ENCODE peak calls at places on chromosomes 5 and 9, in eight cellular contexts. One of them, this sample, is unnamed.

GRCh38 chr5:31390256-31390655 is 141.6 kb downstream of the DROSHA start:
- DNase-seq in GM12878: no peak
- DNase-seq in breast epithelium: no peak
- DNase-seq in sigmoid colon: no peak
- DNase-seq in adrenal gland: no peak
- DNase-seq in stomach: no peak
- DNase-seq in ovary: no peak
- DNase-seq in IMR-90: no peak
- DNase-seq in this sample: no peak

GRCh38 chr5:74336286-74336685 is 304.2 kb downstream of the ENC1 start:
- DNase-seq in adrenal gland: no peak
- DNase-seq in ovary: no peak
- DNase-seq in sigmoid colon: no peak
- DNase-seq in stomach: no peak
- DNase-seq in breast epithelium: no peak
- DNase-seq in IMR-90: no peak
- DNase-seq in GM12878: no peak
- DNase-seq in this sample: no peak

GRCh38 chr5:103800728-103801127 is 238.1 kb upstream of the NUDT12 start:
- DNase-seq in breast epithelium: no peak
- DNase-seq in adrenal gland: no peak
- DNase-seq in IMR-90: peak; percentile 0
- DNase-seq in ovary: no peak
- DNase-seq in GM12878: no peak
- DNase-seq in sigmoid colon: no peak
- DNase-seq in stomach: no peak
- DNase-seq in this sample: no peak

GRCh38 chr9:130174920-130175321 is 2.7 kb downstream of the NCS1 start:
- DNase-seq in ovary: peak; percentile 56
- DNase-seq in sigmoid colon: peak; percentile 95
- DNase-seq in breast epithelium: no peak
- DNase-seq in adrenal gland: peak; percentile 65
- DNase-seq in stomach: no peak
- DNase-seq in IMR-90: no peak
- DNase-seq in GM12878: no peak
- DNase-seq in this sample: no peak

GRCh38 chr9:137266589-137267453 is 10.7 kb upstream of the TOR4A start:
- DNase-seq in sigmoid colon: no peak
- DNase-seq in stomach: no peak
- DNase-seq in GM12878: no peak
- DNase-seq in adrenal gland: no peak
- DNase-seq in breast epithelium: no peak
- DNase-seq in IMR-90: no peak
- DNase-seq in ovary: no peak
- DNase-seq in this sample: peak; percentile 45

GRCh38 chr9:133460405-133461175 is 812 bp downstream of the CACFD1 start:
- DNase-seq in adrenal gland: peak; percentile 75
- DNase-seq in GM12878: no peak
- DNase-seq in sigmoid colon: peak; percentile 86
- DNase-seq in IMR-90: no peak
- DNase-seq in stomach: peak; percentile 93
- DNase-seq in ovary: peak; percentile 76
- DNase-seq in breast epithelium: peak; percentile 75
- DNase-seq in this sample: peak; percentile 95

GRCh38 chr9:89523948-89524347 is 26.0 kb upstream of the SEMA4D start:
- DNase-seq in stomach: no peak
- DNase-seq in sigmoid colon: no peak
- DNase-seq in adrenal gland: no peak
- DNase-seq in IMR-90: no peak
- DNase-seq in breast epithelium: no peak
- DNase-seq in GM12878: no peak
- DNase-seq in ovary: no peak
- DNase-seq in this sample: no peak

GRCh38 chr5:102971693-102972293 is 148.1 kb downstream of the GIN1 start:
- DNase-seq in breast epithelium: no peak
- DNase-seq in ovary: no peak
- DNase-seq in IMR-90: peak; percentile 70
- DNase-seq in GM12878: no peak
- DNase-seq in stomach: no peak
- DNase-seq in adrenal gland: no peak
- DNase-seq in sigmoid colon: no peak
- DNase-seq in this sample: no peak

GRCh38 chr5:142096382-142096781 is 12.2 kb upstream of the NDFIP1 start:
- DNase-seq in ovary: no peak
- DNase-seq in GM12878: no peak
- DNase-seq in sigmoid colon: no peak
- DNase-seq in IMR-90: peak; percentile 33
- DNase-seq in adrenal gland: no peak
- DNase-seq in stomach: no peak
- DNase-seq in breast epithelium: no peak
- DNase-seq in this sample: no peak

GRCh38 chr9:115182264-115182663 is 64.3 kb upstream of the TNC start:
- DNase-seq in breast epithelium: no peak
- DNase-seq in ovary: no peak
- DNase-seq in GM12878: no peak
- DNase-seq in stomach: no peak
- DNase-seq in IMR-90: no peak
- DNase-seq in adrenal gland: no peak
- DNase-seq in sigmoid colon: no peak
- DNase-seq in this sample: no peak

GRCh38 chr5:149060325-149060724 is 2.5 kb downstream of the SH3TC2 start:
- DNase-seq in IMR-90: peak; percentile 79
- DNase-seq in stomach: peak; percentile 29
- DNase-seq in adrenal gland: peak; percentile 40
- DNase-seq in sigmoid colon: no peak
- DNase-seq in ovary: no peak
- DNase-seq in breast epithelium: no peak
- DNase-seq in GM12878: no peak
- DNase-seq in this sample: peak; percentile 69

DNA sequence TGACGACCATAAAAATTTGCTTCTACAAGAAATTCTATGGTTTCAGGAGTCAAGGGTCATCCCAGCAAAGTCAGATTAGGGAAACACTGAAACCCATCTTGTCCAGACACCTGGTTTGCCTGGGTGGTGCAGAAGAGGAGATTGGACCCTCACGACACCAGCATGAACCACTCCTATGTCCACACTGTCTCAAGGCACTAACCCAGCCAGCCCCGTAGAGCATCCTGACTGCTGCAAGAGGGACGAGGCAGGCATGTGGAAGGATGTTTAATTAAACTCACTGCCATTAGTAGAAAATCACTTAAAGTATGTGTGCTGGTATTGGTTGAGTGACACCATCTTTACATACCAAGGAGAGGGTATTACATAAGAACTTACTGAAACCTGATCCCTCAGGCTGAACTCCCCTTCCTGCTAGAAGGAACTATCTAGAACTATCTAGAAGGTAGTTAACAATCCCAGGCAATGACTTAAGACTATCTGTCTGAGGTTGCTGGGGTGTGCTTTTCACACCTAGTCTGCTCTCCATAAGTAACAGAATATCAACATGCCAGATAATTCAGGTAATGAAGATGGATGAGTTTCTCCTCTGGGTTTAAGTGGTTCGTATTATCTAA is 93.6 kb downstream of the SEMA6A start:
- DNase-seq in adrenal gland: no peak
- DNase-seq in GM12878: no peak
- DNase-seq in ovary: no peak
- DNase-seq in breast epithelium: no peak
- DNase-seq in IMR-90: no peak
- DNase-seq in sigmoid colon: no peak
- DNase-seq in stomach: no peak
- DNase-seq in this sample: no peak
- TF ChIP-seq POLR2A in adrenal gland: no peak
- TF ChIP-seq POLR2A in GM12878: no peak
- TF ChIP-seq POLR2A in ovary: no peak
- TF ChIP-seq POLR2A in breast epithelium: no peak
- TF ChIP-seq POLR2A in IMR-90: no peak
- TF ChIP-seq POLR2A in sigmoid colon: no peak
- TF ChIP-seq POLR2A in stomach: no peak
- TF ChIP-seq POLR2A in this sample: no peak

DNA sequence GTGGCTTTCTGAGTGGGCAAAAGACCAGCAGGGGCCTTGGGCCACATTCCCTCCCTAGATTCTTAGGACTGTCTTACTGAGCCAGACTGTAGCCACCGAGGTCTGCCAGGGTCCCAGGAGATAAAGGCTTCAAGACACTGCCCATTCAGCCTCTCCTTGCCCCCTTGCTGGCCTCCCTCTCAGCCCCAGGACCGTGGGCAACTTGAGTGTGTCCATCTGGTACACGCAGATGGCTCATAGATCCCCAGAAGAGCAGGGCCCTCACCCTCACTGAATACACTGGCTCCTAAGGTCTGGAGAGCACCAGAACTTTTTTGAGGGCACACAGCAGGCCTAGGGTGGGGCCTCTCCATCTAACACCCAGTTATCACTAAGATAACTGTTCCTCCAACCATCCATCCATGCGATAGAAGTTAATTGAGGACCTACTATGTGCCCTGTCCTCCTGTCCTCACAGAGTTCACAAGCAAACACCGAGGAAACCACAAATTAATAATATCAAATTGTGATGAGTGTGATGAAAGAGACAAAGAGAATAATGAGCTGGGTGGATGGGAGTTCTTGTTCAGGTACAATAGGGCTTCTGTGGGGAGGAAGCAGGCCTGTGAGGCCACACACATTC is 4.9 kb upstream of the PDGFRB start:
- DNase-seq in IMR-90: no peak
- DNase-seq in stomach: no peak
- DNase-seq in breast epithelium: no peak
- DNase-seq in GM12878: no peak
- DNase-seq in adrenal gland: no peak
- DNase-seq in sigmoid colon: no peak
- DNase-seq in ovary: no peak
- DNase-seq in this sample: no peak
- H3K4me1 ChIP-seq in IMR-90: peaks cover 31% of the 10 kb centered on the region
- H3K4me1 ChIP-seq in stomach: peaks cover 35% of the 10 kb centered on the region
- H3K4me1 ChIP-seq in breast epithelium: no peaks in the 10 kb centered on the region
- H3K4me1 ChIP-seq in GM12878: peaks cover 10% of the 10 kb centered on the region
- H3K4me1 ChIP-seq in adrenal gland: peaks cover 9% of the 10 kb centered on the region
- H3K4me1 ChIP-seq in sigmoid colon: no peaks in the 10 kb centered on the region
- H3K4me1 ChIP-seq in ovary: peaks cover 37% of the 10 kb centered on the region
- H3K4me1 ChIP-seq in this sample: no peaks in the 10 kb centered on the region

GRCh38 chr5:79890871-79891249 is 100.2 kb downstream of the MTX3 start:
- DNase-seq in sigmoid colon: no peak
- DNase-seq in breast epithelium: no peak
- DNase-seq in stomach: no peak
- DNase-seq in ovary: no peak
- DNase-seq in IMR-90: no peak
- DNase-seq in GM12878: no peak
- DNase-seq in adrenal gland: no peak
- DNase-seq in this sample: no peak
- TF ChIP-seq CTCF in sigmoid colon: no peak
- TF ChIP-seq CTCF in breast epithelium: no peak
- TF ChIP-seq CTCF in stomach: no peak
- TF ChIP-seq CTCF in ovary: no peak
- TF ChIP-seq CTCF in IMR-90: no peak
- TF ChIP-seq CTCF in GM12878: no peak
- TF ChIP-seq CTCF in adrenal gland: no peak
- TF ChIP-seq CTCF in this sample: no peak

DNA sequence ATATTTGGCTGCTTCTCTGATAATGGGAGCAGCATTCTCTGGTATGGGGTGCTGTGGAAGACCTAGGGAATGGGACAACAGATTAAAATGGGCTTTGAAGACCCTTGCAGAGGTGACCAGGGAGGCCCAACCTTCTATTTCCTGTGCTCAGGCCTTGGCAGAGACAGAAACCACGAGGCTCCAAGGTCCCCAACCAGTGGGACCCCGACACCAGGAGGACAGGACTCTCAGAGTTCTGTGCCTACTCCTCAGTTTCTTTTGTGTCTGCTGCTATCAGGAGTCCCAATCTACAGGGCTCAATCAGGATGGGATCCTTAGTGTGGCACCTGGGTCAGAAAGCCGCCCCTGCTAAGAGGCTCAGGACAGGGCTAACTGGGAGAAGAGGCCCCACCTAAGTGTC is 29.4 kb downstream of the CSF2 start:
- DNase-seq in IMR-90: no peak
- DNase-seq in stomach: no peak
- DNase-seq in GM12878: no peak
- DNase-seq in ovary: no peak
- DNase-seq in sigmoid colon: no peak
- DNase-seq in breast epithelium: no peak
- DNase-seq in adrenal gland: no peak
- DNase-seq in this sample: no peak
- TF ChIP-seq POLR2A in IMR-90: no peak
- TF ChIP-seq POLR2A in stomach: no peak
- TF ChIP-seq POLR2A in GM12878: no peak
- TF ChIP-seq POLR2A in ovary: no peak
- TF ChIP-seq POLR2A in sigmoid colon: no peak
- TF ChIP-seq POLR2A in breast epithelium: no peak
- TF ChIP-seq POLR2A in adrenal gland: no peak
- TF ChIP-seq POLR2A in this sample: no peak

GRCh38 chr5:65823174-65823573 is 101.2 kb downstream of the NLN start:
- DNase-seq in adrenal gland: no peak
- DNase-seq in stomach: no peak
- DNase-seq in sigmoid colon: no peak
- DNase-seq in ovary: no peak
- DNase-seq in GM12878: no peak
- DNase-seq in IMR-90: peak; percentile 23
- DNase-seq in breast epithelium: no peak
- DNase-seq in this sample: no peak
- H3K4me1 ChIP-seq in adrenal gland: no peaks in the 10 kb centered on the region
- H3K4me1 ChIP-seq in stomach: peaks cover 9% of the 10 kb centered on the region
- H3K4me1 ChIP-seq in sigmoid colon: no peaks in the 10 kb centered on the region
- H3K4me1 ChIP-seq in ovary: no peaks in the 10 kb centered on the region
- H3K4me1 ChIP-seq in GM12878: peaks cover 57% of the 10 kb centered on the region
- H3K4me1 ChIP-seq in IMR-90: peaks cover 3% of the 10 kb centered on the region
- H3K4me1 ChIP-seq in breast epithelium: peaks cover 3% of the 10 kb centered on the region
- H3K4me1 ChIP-seq in this sample: no peaks in the 10 kb centered on the region

GRCh38 chr5:135724475-135725065 is 109.9 kb upstream of the SLC25A48 start:
- DNase-seq in adrenal gland: no peak
- DNase-seq in IMR-90: no peak
- DNase-seq in breast epithelium: no peak
- DNase-seq in ovary: no peak
- DNase-seq in stomach: no peak
- DNase-seq in sigmoid colon: no peak
- DNase-seq in GM12878: no peak
- DNase-seq in this sample: no peak

GRCh38 chr5:135729582-135729879 is 104.9 kb upstream of the SLC25A48 start:
- DNase-seq in sigmoid colon: no peak
- DNase-seq in stomach: no peak
- DNase-seq in GM12878: no peak
- DNase-seq in adrenal gland: no peak
- DNase-seq in breast epithelium: no peak
- DNase-seq in ovary: no peak
- DNase-seq in IMR-90: no peak
- DNase-seq in this sample: no peak
- TF ChIP-seq CTCF in sigmoid colon: no peak
- TF ChIP-seq CTCF in stomach: no peak
- TF ChIP-seq CTCF in GM12878: no peak
- TF ChIP-seq CTCF in adrenal gland: no peak
- TF ChIP-seq CTCF in breast epithelium: peak; percentile 31
- TF ChIP-seq CTCF in ovary: no peak
- TF ChIP-seq CTCF in IMR-90: peak; percentile 5
- TF ChIP-seq CTCF in this sample: peak; percentile 5

DNA sequence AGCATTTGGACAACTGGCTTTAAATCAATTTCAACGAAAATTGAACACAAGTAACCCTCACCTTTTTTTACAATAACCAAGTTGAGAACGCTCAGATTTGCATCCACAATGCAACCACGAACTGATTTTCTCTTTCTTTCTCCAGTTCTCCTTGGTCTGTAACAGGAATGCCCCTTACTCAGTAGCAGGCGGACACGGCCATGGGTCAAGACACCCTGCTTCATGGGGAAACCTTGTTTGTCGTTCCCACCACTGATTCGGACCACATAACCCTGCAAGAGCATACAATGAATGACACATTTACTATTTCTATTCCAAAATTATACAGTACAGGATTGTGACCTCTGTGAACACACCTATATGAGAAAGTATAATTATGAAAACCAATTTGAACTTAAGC is 1.4 kb downstream of the RPS6 start:
- DNase-seq in IMR-90: no peak
- DNase-seq in adrenal gland: no peak
- DNase-seq in ovary: no peak
- DNase-seq in GM12878: no peak
- DNase-seq in stomach: no peak
- DNase-seq in breast epithelium: no peak
- DNase-seq in sigmoid colon: no peak
- DNase-seq in this sample: no peak
- TF ChIP-seq POLR2A in IMR-90: no peak
- TF ChIP-seq POLR2A in adrenal gland: no peak
- TF ChIP-seq POLR2A in ovary: no peak
- TF ChIP-seq POLR2A in GM12878: peak; percentile 54
- TF ChIP-seq POLR2A in stomach: no peak
- TF ChIP-seq POLR2A in breast epithelium: no peak
- TF ChIP-seq POLR2A in sigmoid colon: no peak
- TF ChIP-seq POLR2A in this sample: no peak

This sample was measured in right lobe of liver.